ENCODE peak calls at places on chromosomes 5 and 9, in nine cellular contexts. T, V, I, E, J, U, G, S and C are unnamed samples.

GRCh38 chr5:142097681-142098080 is 10.9 kb upstream of the NDFIP1 start:
- DNase-seq in T (no peak), V (no peak), I (no peak), E (no peak), J (no peak), U (no peak), G (no peak), S (no peak), C (no peak)

GRCh38 chr9:93659044-93659836 is 82.9 kb downstream of the PHF2 start:
- DNase-seq in T (no peak), V (no peak), I (no peak), E (no peak), J (peak; percentile 41), U (no peak), G (peak; percentile 5), S (no peak), C (no peak)

GRCh38 chr5:149423287-149424268 is 44.5 kb upstream of the IL17B start:
- DNase-seq in T (no peak), V (no peak), I (no peak), E (no peak), J (peak; percentile 89), U (peak; percentile 87), G (no peak), S (peak; percentile 85), C (no peak)

GRCh38 chr9:121638399-121638798 is 13.0 kb upstream of the DAB2IP start:
- DNase-seq in T (no peak), V (no peak), I (no peak), E (no peak), J (no peak), U (no peak), G (no peak), S (no peak), C (no peak)

GRCh38 chr9:71741841-71742648 is 26.3 kb downstream of the CEMIP2 start:
- DNase-seq in T (no peak), V (no peak), I (no peak), E (peak; percentile 42), J (no peak), U (no peak), G (no peak), S (peak; percentile 93), C (no peak)

GRCh38 chr9:131578016-131578415 is 32.7 kb downstream of the PRRT1B start:
- DNase-seq in T (no peak), V (no peak), I (no peak), E (no peak), J (no peak), U (no peak), G (no peak), S (no peak), C (no peak)

GRCh38 chr9:111161015-111161415 is 122.7 kb upstream of the LPAR1 start:
- DNase-seq in T (no peak), V (no peak), I (no peak), E (no peak), J (no peak), U (no peak), G (no peak), S (peak; percentile 92), C (no peak)

GRCh38 chr9:96478829-96479371 is 28.9 kb downstream of the HABP4 start:
- DNase-seq in T (no peak), V (no peak), I (no peak), E (no peak), J (no peak), U (no peak), G (no peak), S (peak; percentile 49), C (no peak)

GRCh38 chr5:144876990-144877389 is 706.3 kb downstream of the KCTD16 start:
- DNase-seq in T (no peak), V (no peak), I (no peak), E (no peak), J (no peak), U (no peak), G (no peak), S (no peak), C (no peak)

GRCh38 chr9:109385499-109385898 is 64.6 kb upstream of the EPB41L4B start:
- DNase-seq in T (no peak), V (no peak), I (no peak), E (no peak), J (no peak), U (no peak), G (no peak), S (no peak), C (no peak)

GRCh38 chr9:79567671-79568098 is 4.1 kb upstream of the TLE4 start:
- DNase-seq in T (no peak), V (no peak), I (no peak), E (no peak), J (no peak), U (no peak), G (no peak), S (no peak), C (peak; percentile 19)

GRCh38 chr5:126965061-126965475 is 65.3 kb downstream of the MARCHF3 start:
- DNase-seq in T (no peak), V (no peak), I (no peak), E (no peak), J (no peak), U (no peak), G (no peak), S (peak; percentile 97), C (no peak)

GRCh38 chr5:132674671-132675506 is 1.1 kb downstream of the IL4 start:
- DNase-seq in T (no peak), V (no peak), I (peak; percentile 26), E (no peak), J (no peak), U (no peak), G (no peak), S (peak; percentile 98), C (peak; percentile 50)

GRCh38 chr5:71905804-71906711 is 187.0 kb downstream of the CARTPT start:
- DNase-seq in T (no peak), V (peak; percentile 17), I (no peak), E (no peak), J (no peak), U (no peak), G (no peak), S (no peak), C (peak; percentile 38)

GRCh38 chr9:112174223-112174964 is 703 bp downstream of the SUSD1 start:
- DNase-seq in T (no peak), V (peak; percentile 64), I (no peak), E (peak; percentile 79), J (no peak), U (peak; percentile 77), G (peak; percentile 87), S (peak; percentile 16), C (peak; percentile 62)
- TF ChIP-seq POLR2A in T (no peak), V (no peak), I (no peak), E (no peak), J (no peak), U (no peak), G (no peak), S (no peak), C (no peak)

DNA sequence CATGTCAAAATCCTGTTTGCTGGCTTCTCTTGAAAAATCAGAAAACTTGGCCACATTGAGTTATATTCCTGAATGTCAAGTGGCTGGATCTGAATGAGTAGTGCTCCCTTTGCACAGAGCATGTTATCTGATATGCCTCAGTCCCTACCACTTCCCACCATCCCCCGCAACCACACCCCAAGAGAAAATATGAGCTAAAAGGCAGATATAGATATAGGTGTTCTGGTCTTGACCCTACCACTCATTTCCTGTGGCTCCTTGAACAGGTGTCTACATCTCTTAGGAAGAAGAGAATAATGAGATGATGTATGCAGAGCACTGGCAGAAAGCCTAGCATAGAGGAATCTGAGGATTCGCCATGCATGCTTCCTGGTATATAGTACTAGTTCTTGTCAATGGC is 6.6 kb upstream of the CYSTM1 start:
- DNase-seq in T (no peak), V (no peak), I (no peak), E (no peak), J (no peak), U (no peak), G (no peak), S (no peak), C (no peak)
- H3K4me3 ChIP-seq in T (no peak overlapping the region), V (no peak overlapping the region), I (no peak overlapping the region), E (no peak overlapping the region), J (no peak overlapping the region), U (no peak overlapping the region), G (no peak overlapping the region), S (no peak overlapping the region), C (no peak overlapping the region)

DNA sequence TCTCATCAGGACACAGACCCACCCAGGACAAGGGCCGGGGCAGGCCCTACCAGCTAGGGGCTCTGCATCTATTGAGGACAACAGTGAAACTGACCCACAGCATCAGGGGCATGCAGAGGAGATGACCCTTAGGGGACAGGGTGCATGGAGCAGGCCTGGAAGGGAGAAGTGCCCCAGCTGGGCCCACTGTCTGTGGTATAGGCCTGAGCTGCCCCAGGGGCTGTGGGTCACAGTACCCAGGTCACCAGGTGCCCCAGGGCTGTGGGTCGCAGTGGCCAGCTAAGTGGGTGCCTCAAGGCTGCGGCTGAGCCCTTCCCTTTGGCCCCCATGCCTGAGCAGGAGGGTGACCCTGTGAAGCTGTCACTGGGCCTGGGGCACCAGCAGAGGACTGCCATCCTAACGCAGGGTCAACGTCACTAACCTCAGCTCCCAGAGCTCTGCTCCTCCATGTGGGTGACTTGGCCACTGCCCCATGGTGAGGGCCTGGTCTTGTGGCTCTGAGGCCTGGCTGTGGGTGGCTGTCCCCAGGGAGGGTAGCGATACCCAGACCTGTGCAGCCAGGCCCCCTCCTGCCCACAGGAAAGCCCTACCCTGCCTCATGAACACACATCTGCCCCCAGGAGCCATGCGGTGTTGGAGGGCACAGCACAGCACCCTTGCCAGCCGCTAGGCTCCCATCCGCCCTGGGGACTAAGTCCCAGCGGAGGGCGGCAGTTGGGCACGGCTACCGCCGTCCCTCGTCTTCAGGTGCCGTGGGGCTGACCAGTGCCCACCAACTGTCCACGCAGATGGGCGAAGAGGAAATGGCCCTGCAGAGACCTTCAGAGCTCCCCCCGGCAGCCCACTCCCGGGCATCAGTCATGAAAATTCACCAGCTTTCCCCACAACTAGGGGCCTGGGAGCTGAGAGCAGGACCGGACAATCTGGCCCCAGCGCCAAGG is 4.9 kb downstream of the EDF1 start:
- DNase-seq in T (no peak), V (no peak), I (no peak), E (no peak), J (peak; percentile 61), U (peak; percentile 24), G (peak; percentile 7), S (no peak), C (peak; percentile 15)
- TF ChIP-seq POLR2A in T (no peak), V (no peak), I (no peak), E (no peak), J (no peak), U (no peak), G (no peak), S (no peak), C (no peak)

GRCh38 chr5:93602261-93603149 is 19.5 kb downstream of the NR2F1 start:
- DNase-seq in T (no peak), V (no peak), I (no peak), E (no peak), J (no peak), U (no peak), G (no peak), S (peak; percentile 33), C (no peak)

GRCh38 chr5:93603711-93604118 is 20.7 kb downstream of the NR2F1 start:
- DNase-seq in T (no peak), V (no peak), I (no peak), E (no peak), J (no peak), U (no peak), G (no peak), S (no peak), C (no peak)

GRCh38 chr5:93603191-93603590 is 20.2 kb downstream of the NR2F1 start:
- DNase-seq in T (no peak), V (no peak), I (no peak), E (no peak), J (no peak), U (no peak), G (no peak), S (no peak), C (no peak)

GRCh38 chr5:93606384-93606752 is 23.3 kb downstream of the NR2F1 start:
- DNase-seq in T (no peak), V (no peak), I (no peak), E (no peak), J (no peak), U (no peak), G (no peak), S (no peak), C (no peak)

GRCh38 chr5:93604119-93604963 is 21.3 kb downstream of the NR2F1 start:
- DNase-seq in T (no peak), V (no peak), I (no peak), E (no peak), J (peak; percentile 71), U (no peak), G (no peak), S (peak; percentile 67), C (no peak)
- H3K4me3 ChIP-seq in T (peak overlapping the region; percentile 41), V (peak overlapping the region; percentile 7), I (no peak overlapping the region), E (peak overlapping the region; percentile 36), J (peak overlapping the region; percentile 35), U (no peak overlapping the region), G (no peak overlapping the region), S (peak overlapping the region; percentile 42), C (no peak overlapping the region)